ENCODE peak calls at places on chromosomes 4 and X, in five cellular contexts. Z is activated CD8-positive, alpha-beta T cell treated with anti-CD3 and anti-CD28 coated beads, Interleukin-2, amount 10 ng/mL, durations not matched to agents 7 days and 5 days; E is HTR-8/SVneo; A is germinal center; G is mesenchymal stem cell. M is an unnamed sample.

GRCh38 chrX:130108647-130109428 is 1.5 kb downstream of the ELF4 start:
- DNase-seq in Z (peak), E (no peak), A (peak), G (no peak), M (no peak)

GRCh38 chrX:2498781-2499302 is 1.9 kb downstream of the DHRSX start:
- DNase-seq in Z (no peak), E (no peak), A (no peak), G (peak), M (no peak)

GRCh38 chr4:31918891-31919290 is 1198.7 kb downstream of the PCDH7 start:
- DNase-seq in Z (no peak), E (no peak), A (no peak), G (peak), M (no peak)

GRCh38 chr4:4542824-4543485 is 1.1 kb upstream of the STX18 start:
- DNase-seq in Z (no peak), E (no peak), A (no peak), G (no peak), M (no peak)

GRCh38 chr4:70504733-70505132 is 13.6 kb upstream of the AMTN start:
- DNase-seq in Z (no peak), E (no peak), A (no peak), G (no peak), M (no peak)

GRCh38 chrX:68672581-68673318 is 25.3 kb downstream of the STARD8 start:
- DNase-seq in Z (no peak), E (no peak), A (no peak), G (no peak), M (no peak)

GRCh38 chrX:23993012-23993633 is 33.9 kb downstream of the KLHL15 start:
- DNase-seq in Z (no peak), E (no peak), A (no peak), G (no peak), M (peak)

GRCh38 chr4:76594152-76594551 is 159.1 kb downstream of the SHROOM3 start:
- DNase-seq in Z (no peak), E (no peak), A (no peak), G (no peak), M (no peak)

GRCh38 chrX:123905334-123905733 is 45.5 kb downstream of the XIAP start:
- DNase-seq in Z (no peak), E (no peak), A (no peak), G (no peak), M (no peak)

GRCh38 chrX:150842198-150842553 is 56.3 kb downstream of the CD99L2 start:
- DNase-seq in Z (no peak), E (no peak), A (no peak), G (no peak), M (no peak)

GRCh38 chr4:1052231-1052671 is 40.8 kb downstream of the FGFRL1 start:
- DNase-seq in Z (no peak), E (no peak), A (no peak), G (no peak), M (no peak)

GRCh38 chrX:48467331-48467761 is 2.7 kb downstream of the SLC38A5 start:
- DNase-seq in Z (no peak), E (no peak), A (no peak), G (no peak), M (no peak)

GRCh38 chr4:166996216-166996615 is 238.1 kb downstream of the SPOCK3 start:
- DNase-seq in Z (no peak), E (no peak), A (no peak), G (no peak), M (no peak)

GRCh38 chrX:22314692-22315091 is 42.0 kb downstream of the CBLL2 start:
- DNase-seq in Z (no peak), E (no peak), A (no peak), G (peak), M (no peak)

GRCh38 chr4:89277412-89277811 is 30.2 kb downstream of the GPRIN3 start:
- DNase-seq in Z (no peak), E (no peak), A (no peak), G (peak), M (no peak)

GRCh38 chrX:117977521-117977920 is 139.1 kb downstream of the KLHL13 start:
- DNase-seq in Z (no peak), E (no peak), A (no peak), G (no peak), M (no peak)

GRCh38 chr4:79272761-79273160 is 53.1 kb downstream of the NAA11 start:
- DNase-seq in Z (no peak), E (no peak), A (no peak), G (no peak), M (no peak)

GRCh38 chrX:13029831-13030771 is 14.3 kb downstream of the FAM9C start:
- DNase-seq in Z (no peak), E (no peak), A (no peak), G (peak), M (peak)

GRCh38 chrX:71935542-71935941 is 24.9 kb downstream of the NHSL2 start:
- DNase-seq in Z (no peak), E (no peak), A (no peak), G (no peak), M (no peak)

GRCh38 chr4:110344165-110344564 is 131.8 kb upstream of the ENPEP start:
- DNase-seq in Z (no peak), E (no peak), A (no peak), G (peak), M (no peak)

GRCh38 chrX:49884290-49884862 is 5.1 kb downstream of the USP27X start:
- DNase-seq in Z (peak), E (peak), A (peak), G (peak), M (peak)

GRCh38 chr4:38957947-38958346 is 74.3 kb downstream of the TMEM156 start:
- DNase-seq in Z (no peak), E (no peak), A (no peak), G (no peak), M (no peak)

GRCh38 chr4:2104556-2105345 is 45.6 kb downstream of the NAT8L start:
- DNase-seq in Z (no peak), E (no peak), A (no peak), G (no peak), M (no peak)

GRCh38 chrX:129875669-129876068 is 30.3 kb upstream of the UTP14A start:
- DNase-seq in Z (no peak), E (peak), A (no peak), G (peak), M (peak)

GRCh38 chrX:101530944-101531343 is 19.4 kb upstream of the ARMCX1 start:
- DNase-seq in Z (no peak), E (no peak), A (no peak), G (no peak), M (peak)

GRCh38 chr4:184755278-184755677 is 21.4 kb upstream of the CENPU start:
- DNase-seq in Z (no peak), E (peak), A (no peak), G (no peak), M (no peak)

GRCh38 chrX:148555101-148555500 is 54.7 kb downstream of the AFF2 start:
- DNase-seq in Z (no peak), E (no peak), A (no peak), G (no peak), M (no peak)

GRCh38 chrX:31007347-31007746 is 64.5 kb downstream of the FTHL17 start:
- DNase-seq in Z (no peak), E (no peak), A (no peak), G (no peak), M (no peak)

GRCh38 chrX:129690435-129690834 is 35.7 kb upstream of the APLN start:
- DNase-seq in Z (no peak), E (no peak), A (no peak), G (no peak), M (no peak)

GRCh38 chr4:121773873-121774272 is 8.9 kb upstream of the SMIM43 start:
- DNase-seq in Z (no peak), E (no peak), A (no peak), G (no peak), M (no peak)

GRCh38 chr4:16437836-16438235 is 211.6 kb upstream of the TAPT1 start:
- DNase-seq in Z (no peak), E (no peak), A (no peak), G (no peak), M (no peak)

GRCh38 chr4:34271479-34272355 is 1972.6 kb downstream of the ARAP2 start:
- DNase-seq in Z (no peak), E (no peak), A (no peak), G (no peak), M (no peak)

GRCh38 chr4:186727977-186728519 is 4.4 kb upstream of the FAT1 start:
- DNase-seq in Z (no peak), E (peak), A (no peak), G (peak), M (no peak)

GRCh38 chrX:69153060-69153730 is 12.1 kb downstream of the PJA1 start:
- DNase-seq in Z (no peak), E (no peak), A (no peak), G (peak), M (no peak)

GRCh38 chr4:10079951-10080873 is 36.4 kb downstream of the WDR1 start:
- DNase-seq in Z (no peak), E (no peak), A (no peak), G (no peak), M (no peak)

M was measured in dermis microvascular lymphatic vessel endothelial cell.